ENCODE peak calls at places on chromosome 21, in four cellular contexts. V is astrocyte of the spinal cord, G is neuronal stem cell, L is HEK293T. Z is an unnamed sample.

GRCh38 chr21:40562603-40563002 is 284.4 kb downstream of the DSCAM start:
- DNase-seq in V (no peak), G (no peak), L (no peak), Z (no peak)

GRCh38 chr21:17900281-17900989 is 81.3 kb upstream of the C21orf91 start:
- DNase-seq in V (no peak), G (no peak), L (no peak), Z (no peak)

GRCh38 chr21:32459972-32460371 is 47.5 kb downstream of the EVA1C start:
- DNase-seq in V (no peak), G (no peak), L (no peak), Z (no peak)

GRCh38 chr21:45460611-45461368 is 55.8 kb downstream of the COL18A1 start:
- DNase-seq in V (peak), G (no peak), L (no peak), Z (no peak)

GRCh38 chr21:39911792-39912191 is 44.6 kb downstream of the PCP4 start:
- DNase-seq in V (no peak), G (no peak), L (no peak), Z (no peak)

GRCh38 chr21:42160950-42161225 is 58.1 kb upstream of the ABCG1 start:
- DNase-seq in V (no peak), G (no peak), L (no peak), Z (no peak)

GRCh38 chr21:46634427-46634826 is 1.0 kb upstream of the PRMT2 start:
- DNase-seq in V (no peak), G (no peak), L (no peak), Z (no peak)

GRCh38 chr21:36038701-36039497 is 21.4 kb downstream of the SETD4 start:
- DNase-seq in V (no peak), G (no peak), L (no peak), Z (no peak)

GRCh38 chr21:21434944-21435343 is 436.7 kb downstream of the NCAM2 start:
- DNase-seq in V (no peak), G (no peak), L (no peak), Z (no peak)

GRCh38 chr21:46124926-46125845 is 27.3 kb downstream of the COL6A2 start:
- DNase-seq in V (no peak), G (no peak), L (no peak), Z (no peak)

GRCh38 chr21:45887121-45887611 is 94.4 kb upstream of the COL6A1 start:
- DNase-seq in V (peak), G (no peak), L (no peak), Z (peak)

GRCh38 chr21:37459575-37459974 is 93.0 kb downstream of the DYRK1A start:
- DNase-seq in V (peak), G (no peak), L (no peak), Z (no peak)

GRCh38 chr21:36422279-36423098 is 37.3 kb downstream of the CHAF1B start:
- DNase-seq in V (peak), G (peak), L (peak), Z (peak)